ENCODE peak calls at places on chromosome 15, in ten cellular contexts. A is progenitor cell of endocrine pancreas; N is left cardiac atrium; D is AG09309; M is T-helper 9 cell; S is LoVo; Q is iris pigment epithelial cell; P is choroid plexus epithelial cell; C is RWPE1; R is stimulated activated CD8-positive, alpha-beta memory T cell treated with anti-CD3 and anti-CD28 coated beads, Interleukin-12 subunit alpha, Interleukin-12 subunit beta, amount 100 ng/mL, for 4 hours. H is an unnamed sample.

GRCh38 chr15:95170587-95171380 is 939.4 kb downstream of the MCTP2 start:
- DNase-seq in A (no peak), N (no peak), D (no peak), M (no peak), S (no peak), Q (no peak), P (no peak), C (no peak), R (no peak), H (peak; percentile 27)

GRCh38 chr15:99486371-99487336 is 79.1 kb upstream of the MEF2A start:
- DNase-seq in A (no peak), N (peak; percentile 92), D (peak; percentile 85), M (no peak), S (peak; percentile 70), Q (no peak), P (no peak), C (peak; percentile 37), R (no peak), H (peak; percentile 55)

GRCh38 chr15:63191895-63192603 is 2.6 kb downstream of the RAB8B start:
- DNase-seq in A (no peak), N (no peak), D (no peak), M (peak; percentile 29), S (no peak), Q (peak; percentile 52), P (peak; percentile 47), C (no peak), R (no peak), H (no peak)

GRCh38 chr15:49741721-49742120 is 120.9 kb downstream of the DTWD1 start:
- DNase-seq in A (no peak), N (no peak), D (no peak), M (no peak), S (no peak), Q (no peak), P (no peak), C (no peak), R (no peak), H (no peak)

GRCh38 chr15:50256188-50257041 is 9.1 kb downstream of the HDC start:
- DNase-seq in A (no peak), N (no peak), D (peak; percentile 24), M (no peak), S (peak; percentile 43), Q (peak; percentile 89), P (peak; percentile 78), C (no peak), R (no peak), H (no peak)

GRCh38 chr15:52407374-52407773 is 111.8 kb upstream of the MYO5C start:
- DNase-seq in A (no peak), N (no peak), D (no peak), M (no peak), S (no peak), Q (no peak), P (no peak), C (no peak), R (no peak), H (no peak)

GRCh38 chr15:40951764-40952163 is 1.5 kb upstream of the CHAC1 start:
- DNase-seq in A (no peak), N (no peak), D (no peak), M (no peak), S (no peak), Q (no peak), P (no peak), C (no peak), R (no peak), H (no peak)

GRCh38 chr15:36468746-36469145 is 110.7 kb upstream of the CDIN1 start:
- DNase-seq in A (no peak), N (no peak), D (peak; percentile 78), M (no peak), S (no peak), Q (peak; percentile 70), P (peak; percentile 56), C (peak; percentile 49), R (no peak), H (no peak)